ENCODE peak calls at places on chromosomes 7 and 10, in four cellular contexts. U is cardiac fibroblast, L is activated B cell treated with CpG ODN at 0.5 μM for 24 hours, W is astrocyte of the spinal cord. B is an unnamed sample.

GRCh38 chr7:141073173-141073640 is 657 bp upstream of the TMEM178B start:
- DNase-seq in U (peak), L (peak), W (peak), B (no peak)

GRCh38 chr10:127384532-127384931 is 164.6 kb upstream of the NPS start:
- DNase-seq in U (no peak), L (no peak), W (no peak), B (no peak)

GRCh38 chr7:25860206-25860881 is 291.7 kb upstream of the NFE2L3 start:
- DNase-seq in U (no peak), L (no peak), W (peak), B (no peak)

GRCh38 chr7:47197508-47197907 is 384.4 kb downstream of the TNS3 start:
- DNase-seq in U (no peak), L (no peak), W (no peak), B (no peak)

GRCh38 chr10:129689681-129690080 is 222.6 kb downstream of the MGMT start:
- DNase-seq in U (peak), L (no peak), W (no peak), B (no peak)

GRCh38 chr10:110843031-110843430 is 28.7 kb upstream of the PDCD4 start:
- DNase-seq in U (no peak), L (peak), W (no peak), B (no peak)

GRCh38 chr7:128687131-128687530 is 15.0 kb downstream of the GARIN1A start:
- DNase-seq in U (no peak), L (no peak), W (no peak), B (no peak)

GRCh38 chr7:20959281-20959680 is 172.6 kb upstream of the SP8 start:
- DNase-seq in U (no peak), L (no peak), W (no peak), B (no peak)

GRCh38 chr7:22700559-22701002 is 26.4 kb upstream of the IL6 start:
- DNase-seq in U (peak), L (no peak), W (peak), B (no peak)

GRCh38 chr7:29562307-29562706 is 1.3 kb upstream of the PRR15 start:
- DNase-seq in U (no peak), L (no peak), W (no peak), B (no peak)

GRCh38 chr7:105149827-105150226 is 135.8 kb downstream of the KMT2E start:
- DNase-seq in U (peak), L (no peak), W (peak), B (no peak)

GRCh38 chr7:142556745-142557144 is 192.5 kb upstream of the PRSS1 start:
- DNase-seq in U (peak), L (no peak), W (peak), B (peak)

GRCh38 chr7:42714361-42714760 is 197.5 kb downstream of the C7orf25 start:
- DNase-seq in U (no peak), L (no peak), W (no peak), B (no peak)

GRCh38 chr10:92239600-92240288 is 51.1 kb downstream of the CPEB3 start:
- DNase-seq in U (peak), L (peak), W (no peak), B (no peak)

GRCh38 chr7:133807610-133808543 is 319.3 kb upstream of the LRGUK start:
- DNase-seq in U (no peak), L (no peak), W (no peak), B (no peak)

GRCh38 chr7:134693256-134693655 is 46.6 kb downstream of the BPGM start:
- DNase-seq in U (peak), L (no peak), W (peak), B (no peak)

GRCh38 chr7:117269417-117269816 is 53.4 kb downstream of the WNT2 start:
- DNase-seq in U (peak), L (no peak), W (peak), B (no peak)

GRCh38 chr7:20786779-20787651 is at the start of gene SP8:
- DNase-seq in U (no peak), L (no peak), W (no peak), B (no peak)

DNA sequence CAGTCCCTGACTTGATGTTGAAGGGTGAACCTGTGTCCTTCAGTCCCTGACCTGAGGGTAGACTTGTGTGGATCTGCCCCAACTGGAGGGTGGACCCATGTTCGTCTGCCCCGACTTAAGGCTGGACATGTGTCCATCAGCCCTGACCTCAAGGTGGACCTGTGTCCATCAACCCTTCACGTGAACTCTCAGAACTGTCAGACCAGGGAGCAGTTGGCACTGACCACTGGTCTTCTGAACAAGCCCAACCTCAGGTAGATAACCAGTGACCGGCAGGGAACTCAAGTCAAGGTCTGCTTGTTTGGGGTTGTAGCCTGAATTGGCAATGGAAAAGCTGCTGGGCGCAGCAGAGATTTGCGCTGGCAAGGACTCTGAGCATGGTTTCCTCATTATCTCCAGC is 96.5 kb downstream of the ADCY1 start:
- DNase-seq in U (no peak), L (no peak), W (no peak), B (no peak)
- TF ChIP-seq CTCF in U (no peak), L (no peak), W (no peak), B (no peak)

DNA sequence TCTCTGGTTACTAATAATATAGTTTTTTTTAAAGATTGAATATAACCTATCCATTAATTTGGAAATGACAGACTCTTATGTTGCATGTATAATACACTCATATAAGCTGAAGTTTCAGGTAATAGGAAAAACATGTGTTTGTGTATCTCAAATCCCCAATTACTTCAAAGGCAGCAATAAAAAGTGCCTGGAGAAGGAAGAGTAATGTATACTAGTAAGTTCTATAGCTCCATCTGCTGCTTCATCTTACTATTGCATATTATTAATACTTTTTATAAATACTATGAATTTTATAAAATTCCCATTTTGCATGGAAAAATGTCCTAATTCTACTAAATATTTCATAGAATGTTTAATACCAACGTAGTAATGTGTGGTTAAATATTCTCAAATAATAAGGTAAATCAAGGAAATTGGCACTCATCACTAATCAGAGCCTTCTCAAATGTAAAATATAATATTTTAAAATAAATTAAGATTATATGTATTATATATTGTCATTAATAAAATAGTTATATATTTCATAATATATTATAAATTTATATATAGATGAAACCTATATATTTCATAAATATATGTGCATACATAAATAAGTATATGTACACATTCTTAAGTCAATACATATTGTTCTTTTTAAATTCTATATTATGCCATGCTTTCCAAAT is 311.9 kb downstream of the HGF start:
- DNase-seq in U (peak), L (no peak), W (peak), B (no peak)
- TF ChIP-seq CTCF in U (peak), L (no peak), W (peak), B (no peak)

DNA sequence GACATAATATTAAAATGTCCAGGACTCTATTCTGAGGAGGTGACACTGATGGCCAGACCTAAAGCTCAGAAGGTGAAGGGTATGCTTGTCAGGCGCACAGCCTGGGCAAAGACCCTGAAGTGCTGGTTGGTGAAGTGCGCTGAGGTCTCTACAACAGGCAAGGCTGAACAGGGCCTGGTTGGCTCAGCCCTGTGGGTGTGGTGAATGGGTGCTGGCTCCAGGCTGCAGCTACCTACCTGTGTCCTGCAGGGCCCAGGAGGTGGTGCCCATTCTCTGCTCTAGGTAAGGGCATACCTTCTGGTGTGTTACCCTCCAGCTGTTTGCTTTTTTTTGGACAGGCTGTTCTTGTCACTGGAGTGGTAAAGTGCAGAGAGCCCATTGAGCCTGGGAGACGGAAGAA is 85.1 kb downstream of the RAMP3 start:
- DNase-seq in U (no peak), L (no peak), W (no peak), B (no peak)
- TF ChIP-seq CTCF in U (no peak), L (no peak), W (no peak), B (no peak)

GRCh38 chr7:158919686-158920085 is 63.3 kb downstream of the DYNC2I1 start:
- DNase-seq in U (no peak), L (no peak), W (no peak), B (no peak)
- TF ChIP-seq CTCF in U (no peak), L (no peak), W (no peak), B (no peak)

DNA sequence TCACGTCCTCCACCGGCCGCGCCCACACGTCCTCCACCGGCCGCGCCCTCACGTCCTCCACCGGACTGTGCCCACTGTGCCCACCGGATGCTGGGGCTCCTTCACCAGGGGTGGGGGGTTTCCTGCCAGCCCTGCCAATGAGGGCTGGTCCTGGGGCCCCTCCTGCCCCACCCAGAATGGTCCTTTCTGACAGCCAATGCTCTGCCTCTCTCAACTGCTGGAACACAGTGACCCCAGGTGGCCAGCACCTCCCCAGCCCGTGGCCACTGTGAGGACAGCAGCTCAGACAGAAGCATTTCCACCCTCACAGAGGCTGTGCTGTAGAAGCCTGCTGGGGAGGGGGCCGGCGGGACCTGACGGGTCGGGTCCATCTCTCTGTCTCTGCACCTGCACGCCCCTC is 90.1 kb upstream of the DNAAF5 start:
- DNase-seq in U (peak), L (no peak), W (no peak), B (no peak)
- TF ChIP-seq CTCF in U (peak), L (no peak), W (peak), B (no peak)

GRCh38 chr10:44310762-44311562 is 73.9 kb downstream of the CXCL12 start:
- DNase-seq in U (peak), L (peak), W (peak), B (peak)
- TF ChIP-seq CTCF in U (peak), L (no peak), W (peak), B (no peak)

B was measured in omental fat pad.